ENCODE peak calls at places on chromosome 9, in five cellular contexts. Q is H1, P is HepG2, A is GM12878, C is NT2/D1. M is an unnamed sample.

GRCh38 chr9:135147938-135148337 is 60.5 kb downstream of the OLFM1 start:
- DNase-seq in Q (no peak), A (no peak), C (no peak), P (no peak), M (no peak)

GRCh38 chr9:35406183-35406959 is 83.5 kb upstream of the RUSC2 start:
- DNase-seq in P (no peak), A (no peak), C (peak), Q (peak), M (no peak)

GRCh38 chr9:120438111-120438510 is 141.9 kb downstream of the CDK5RAP2 start:
- DNase-seq in Q (no peak), P (no peak), C (no peak), A (no peak), M (no peak)

GRCh38 chr9:72119853-72120252 is 29.4 kb upstream of the GDA start:
- DNase-seq in C (no peak), A (no peak), P (no peak), Q (no peak), M (no peak)

GRCh38 chr9:2228132-2228531 is 213.0 kb downstream of the SMARCA2 start:
- DNase-seq in P (no peak), C (peak), A (no peak), Q (peak), M (no peak)

GRCh38 chr9:2418619-2419018 is 203.0 kb upstream of the VLDLR start:
- DNase-seq in A (no peak), Q (no peak), P (no peak), C (peak), M (no peak)

GRCh38 chr9:20477940-20478620 is 144.2 kb downstream of the MLLT3 start:
- DNase-seq in A (peak), Q (no peak), C (no peak), P (no peak), M (no peak)

GRCh38 chr9:114790521-114790920 is 15.3 kb downstream of the TNFSF15 start:
- DNase-seq in A (no peak), C (no peak), Q (no peak), P (peak), M (no peak)

GRCh38 chr9:69655065-69655464 is 17.1 kb downstream of the APBA1 start:
- DNase-seq in C (no peak), A (no peak), P (no peak), Q (no peak), M (no peak)
- TF ChIP-seq SUZ12 in C (no peak), A (no peak), P (no peak), Q (no peak), M (no peak)

GRCh38 chr9:5783982-5784381 is 48.9 kb downstream of the ERMP1 start:
- DNase-seq in Q (no peak), P (peak), C (no peak), A (no peak), M (no peak)

GRCh38 chr9:5787759-5788329 is 45.1 kb downstream of the ERMP1 start:
- DNase-seq in Q (no peak), A (no peak), C (no peak), P (no peak), M (no peak)

GRCh38 chr9:5787220-5787619 is 45.7 kb downstream of the ERMP1 start:
- DNase-seq in P (no peak), Q (no peak), C (no peak), A (no peak), M (no peak)

GRCh38 chr9:5784526-5785315 is 48.2 kb downstream of the ERMP1 start:
- DNase-seq in P (no peak), C (no peak), Q (no peak), A (no peak), M (no peak)

GRCh38 chr9:5786370-5787127 is 46.4 kb downstream of the ERMP1 start:
- DNase-seq in C (no peak), P (no peak), A (no peak), Q (no peak), M (no peak)
- TF ChIP-seq SUZ12 in C (no peak), P (no peak), A (no peak), Q (no peak), M (no peak)

GRCh38 chr9:88740844-88741243 is 205.9 kb downstream of the NXNL2 start:
- DNase-seq in Q (no peak), A (no peak), C (no peak), P (no peak), M (no peak)

GRCh38 chr9:88745281-88746001 is 210.5 kb downstream of the NXNL2 start:
- DNase-seq in C (no peak), A (no peak), Q (no peak), P (no peak), M (no peak)

GRCh38 chr9:88739373-88739772 is 204.4 kb downstream of the NXNL2 start:
- DNase-seq in Q (no peak), C (no peak), A (no peak), P (no peak), M (no peak)

GRCh38 chr9:88741335-88741734 is 206.4 kb downstream of the NXNL2 start:
- DNase-seq in P (peak), Q (peak), C (no peak), A (no peak), M (peak)

GRCh38 chr9:88742483-88742882 is 207.5 kb downstream of the NXNL2 start:
- DNase-seq in C (no peak), A (no peak), Q (no peak), P (no peak), M (no peak)
- TF ChIP-seq SUZ12 in C (no peak), A (no peak), Q (no peak), P (no peak), M (no peak)

DNA sequence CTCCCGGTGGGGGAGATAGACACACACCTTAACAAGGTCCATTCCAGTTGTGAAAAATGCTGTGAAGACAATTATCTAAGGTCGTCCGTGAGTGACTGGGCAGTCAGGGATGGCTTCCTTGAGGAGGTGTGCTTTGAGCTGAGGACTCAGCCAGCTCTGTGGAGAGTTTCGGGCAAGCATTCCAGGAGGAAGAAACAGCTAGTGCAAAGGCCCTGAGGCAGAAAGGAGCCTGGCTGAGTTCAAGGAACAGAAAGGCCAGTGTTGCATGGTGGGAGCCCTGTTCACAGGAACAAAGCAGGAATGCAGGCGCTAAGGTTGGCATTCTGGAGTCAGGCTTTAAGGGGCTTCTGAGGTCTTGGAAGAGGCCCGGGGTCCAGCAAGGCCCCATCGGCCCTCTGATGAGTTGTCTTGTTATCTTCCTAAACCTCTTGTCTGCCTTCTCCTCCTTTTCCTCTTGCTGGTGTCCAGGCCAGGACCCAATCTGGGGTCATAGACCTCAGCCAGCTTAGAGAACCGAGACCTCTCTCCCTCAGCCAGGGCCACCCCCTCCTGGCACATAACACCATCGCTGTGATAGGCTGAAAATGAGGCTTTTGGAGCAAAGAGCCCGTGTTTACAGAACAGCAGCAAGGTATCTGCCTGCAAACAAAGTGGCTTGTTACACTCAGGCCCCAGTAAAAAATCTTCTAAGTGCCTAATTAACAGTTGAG is 270.2 kb upstream of the MVB12B start:
- DNase-seq in C (no peak), A (no peak), Q (no peak), P (no peak), M (no peak)
- TF ChIP-seq SUZ12 in C (no peak), A (no peak), Q (no peak), P (no peak), M (no peak)

M was measured in HEK293T.